ENCODE peak calls at places on chromosomes 13 and 19, in seven cellular contexts. One of them, this sample, is unnamed.

GRCh38 chr13:94121686-94122085 is 357.8 kb downstream of the DCT start:
- DNase-seq in HCT116: no peak
- DNase-seq in HepG2: no peak
- DNase-seq in SK-N-SH: no peak
- DNase-seq in GM12878: no peak
- DNase-seq in H1: no peak
- DNase-seq in K562: no peak
- DNase-seq in this sample: no peak

GRCh38 chr19:45681391-45682015 is 10.2 kb downstream of the SNRPD2 start:
- DNase-seq in H1: peak
- DNase-seq in K562: peak
- DNase-seq in SK-N-SH: peak
- DNase-seq in HepG2: peak
- DNase-seq in GM12878: no peak
- DNase-seq in HCT116: peak
- DNase-seq in this sample: peak

GRCh38 chr13:31998131-31998530 is 33.4 kb upstream of the FRY start:
- DNase-seq in SK-N-SH: no peak
- DNase-seq in H1: no peak
- DNase-seq in HepG2: no peak
- DNase-seq in GM12878: no peak
- DNase-seq in HCT116: no peak
- DNase-seq in K562: no peak
- DNase-seq in this sample: no peak

GRCh38 chr13:35648109-35648508 is 171.6 kb upstream of the MAB21L1 start:
- DNase-seq in GM12878: no peak
- DNase-seq in K562: no peak
- DNase-seq in SK-N-SH: no peak
- DNase-seq in HCT116: no peak
- DNase-seq in HepG2: no peak
- DNase-seq in H1: no peak
- DNase-seq in this sample: no peak

GRCh38 chr13:96338030-96338429 is 248.1 kb downstream of the HS6ST3 start:
- DNase-seq in H1: no peak
- DNase-seq in K562: no peak
- DNase-seq in GM12878: no peak
- DNase-seq in SK-N-SH: no peak
- DNase-seq in HepG2: no peak
- DNase-seq in HCT116: no peak
- DNase-seq in this sample: no peak

GRCh38 chr13:39347926-39348901 is 254.8 kb downstream of the LHFPL6 start:
- DNase-seq in GM12878: no peak
- DNase-seq in HepG2: no peak
- DNase-seq in K562: no peak
- DNase-seq in H1: peak
- DNase-seq in HCT116: no peak
- DNase-seq in SK-N-SH: no peak
- DNase-seq in this sample: no peak

GRCh38 chr19:19119325-19120237 is 18.7 kb downstream of the TMEM161A start:
- DNase-seq in SK-N-SH: no peak
- DNase-seq in K562: no peak
- DNase-seq in GM12878: no peak
- DNase-seq in HepG2: no peak
- DNase-seq in H1: no peak
- DNase-seq in HCT116: no peak
- DNase-seq in this sample: no peak

GRCh38 chr13:75635621-75636338 is at the start of gene LMO7:
- DNase-seq in GM12878: no peak
- DNase-seq in H1: peak
- DNase-seq in K562: peak
- DNase-seq in HCT116: no peak
- DNase-seq in SK-N-SH: peak
- DNase-seq in HepG2: peak
- DNase-seq in this sample: peak

GRCh38 chr19:34596115-34596514 is 80.8 kb downstream of the SCGB2B2 start:
- DNase-seq in GM12878: no peak
- DNase-seq in SK-N-SH: no peak
- DNase-seq in K562: no peak
- DNase-seq in H1: no peak
- DNase-seq in HepG2: no peak
- DNase-seq in HCT116: no peak
- DNase-seq in this sample: no peak

GRCh38 chr19:44628793-44629192 is 14.9 kb upstream of the PVR start:
- DNase-seq in HCT116: no peak
- DNase-seq in GM12878: no peak
- DNase-seq in HepG2: no peak
- DNase-seq in K562: no peak
- DNase-seq in SK-N-SH: no peak
- DNase-seq in H1: no peak
- DNase-seq in this sample: no peak

GRCh38 chr13:40589285-40590109 is 76.9 kb downstream of the FOXO1 start:
- DNase-seq in K562: no peak
- DNase-seq in H1: no peak
- DNase-seq in HepG2: peak
- DNase-seq in HCT116: no peak
- DNase-seq in SK-N-SH: no peak
- DNase-seq in GM12878: peak
- DNase-seq in this sample: no peak

GRCh38 chr19:19613456-19613855 is 5.0 kb downstream of the PBX4 start:
- DNase-seq in K562: no peak
- DNase-seq in HCT116: peak
- DNase-seq in SK-N-SH: no peak
- DNase-seq in HepG2: no peak
- DNase-seq in H1: no peak
- DNase-seq in GM12878: no peak
- DNase-seq in this sample: no peak

GRCh38 chr19:49559928-49560327 is 20.4 kb downstream of the NOSIP start:
- DNase-seq in GM12878: no peak
- DNase-seq in HCT116: no peak
- DNase-seq in HepG2: no peak
- DNase-seq in H1: no peak
- DNase-seq in SK-N-SH: no peak
- DNase-seq in K562: no peak
- DNase-seq in this sample: no peak

GRCh38 chr13:113660066-113660465 is 2.1 kb upstream of the ATP4B start:
- DNase-seq in H1: no peak
- DNase-seq in HCT116: no peak
- DNase-seq in GM12878: no peak
- DNase-seq in K562: no peak
- DNase-seq in HepG2: no peak
- DNase-seq in SK-N-SH: no peak
- DNase-seq in this sample: no peak

GRCh38 chr19:4598712-4599111 is 39.2 kb upstream of the SEMA6B start:
- DNase-seq in HCT116: no peak
- DNase-seq in HepG2: no peak
- DNase-seq in H1: peak
- DNase-seq in SK-N-SH: no peak
- DNase-seq in K562: no peak
- DNase-seq in GM12878: no peak
- DNase-seq in this sample: no peak

GRCh38 chr13:43245374-43245964 is 222.1 kb downstream of the DNAJC15 start:
- DNase-seq in GM12878: no peak
- DNase-seq in SK-N-SH: no peak
- DNase-seq in H1: no peak
- DNase-seq in K562: no peak
- DNase-seq in HepG2: no peak
- DNase-seq in HCT116: no peak
- DNase-seq in this sample: no peak

GRCh38 chr13:39910041-39910440 is 254.6 kb downstream of the COG6 start:
- DNase-seq in K562: no peak
- DNase-seq in GM12878: no peak
- DNase-seq in SK-N-SH: no peak
- DNase-seq in HepG2: no peak
- DNase-seq in HCT116: no peak
- DNase-seq in H1: no peak
- DNase-seq in this sample: no peak

GRCh38 chr19:46355234-46355990 is 8.5 kb downstream of the PPP5C start:
- DNase-seq in H1: no peak
- DNase-seq in GM12878: no peak
- DNase-seq in K562: peak
- DNase-seq in SK-N-SH: no peak
- DNase-seq in HepG2: peak
- DNase-seq in HCT116: no peak
- DNase-seq in this sample: no peak

GRCh38 chr13:112926993-112927392 is 42.0 kb upstream of the MCF2L start:
- DNase-seq in H1: no peak
- DNase-seq in K562: no peak
- DNase-seq in HepG2: no peak
- DNase-seq in GM12878: no peak
- DNase-seq in HCT116: no peak
- DNase-seq in SK-N-SH: no peak
- DNase-seq in this sample: no peak

GRCh38 chr19:20313894-20314293 is 146.9 kb downstream of the ZNF486 start:
- DNase-seq in K562: no peak
- DNase-seq in HCT116: no peak
- DNase-seq in GM12878: no peak
- DNase-seq in H1: no peak
- DNase-seq in HepG2: no peak
- DNase-seq in SK-N-SH: no peak
- DNase-seq in this sample: no peak

GRCh38 chr13:49421391-49421790 is 22.5 kb downstream of the CAB39L start:
- DNase-seq in H1: peak
- DNase-seq in HepG2: peak
- DNase-seq in GM12878: peak
- DNase-seq in K562: peak
- DNase-seq in HCT116: peak
- DNase-seq in SK-N-SH: no peak
- DNase-seq in this sample: no peak

GRCh38 chr13:30863231-30863630 is 42.8 kb upstream of the MEDAG start:
- DNase-seq in GM12878: no peak
- DNase-seq in K562: no peak
- DNase-seq in H1: no peak
- DNase-seq in SK-N-SH: no peak
- DNase-seq in HCT116: no peak
- DNase-seq in HepG2: no peak
- DNase-seq in this sample: no peak

GRCh38 chr19:16118489-16119033 is 6.9 kb downstream of the RAB8A start:
- DNase-seq in GM12878: peak
- DNase-seq in HepG2: no peak
- DNase-seq in H1: no peak
- DNase-seq in HCT116: no peak
- DNase-seq in K562: no peak
- DNase-seq in SK-N-SH: no peak
- DNase-seq in this sample: no peak
- TF ChIP-seq JUND in GM12878: peak
- TF ChIP-seq JUND in HepG2: no peak
- TF ChIP-seq JUND in H1: no peak
- TF ChIP-seq JUND in HCT116: no peak
- TF ChIP-seq JUND in K562: no peak
- TF ChIP-seq JUND in SK-N-SH: no peak
- TF ChIP-seq JUND in this sample: no peak

GRCh38 chr19:3039641-3040077 is 10.6 kb upstream of the TLE2 start:
- DNase-seq in HCT116: peak
- DNase-seq in HepG2: peak
- DNase-seq in K562: no peak
- DNase-seq in GM12878: no peak
- DNase-seq in SK-N-SH: no peak
- DNase-seq in H1: no peak
- DNase-seq in this sample: no peak
- TF ChIP-seq JUND in HCT116: no peak
- TF ChIP-seq JUND in HepG2: no peak
- TF ChIP-seq JUND in K562: no peak
- TF ChIP-seq JUND in GM12878: no peak
- TF ChIP-seq JUND in SK-N-SH: no peak
- TF ChIP-seq JUND in H1: no peak
- TF ChIP-seq JUND in this sample: no peak

GRCh38 chr19:30253581-30253996 is 118.6 kb upstream of the ZNF536 start:
- DNase-seq in SK-N-SH: peak
- DNase-seq in H1: no peak
- DNase-seq in GM12878: no peak
- DNase-seq in HCT116: no peak
- DNase-seq in HepG2: no peak
- DNase-seq in K562: no peak
- DNase-seq in this sample: no peak
- TF ChIP-seq JUND in SK-N-SH: no peak
- TF ChIP-seq JUND in H1: no peak
- TF ChIP-seq JUND in GM12878: no peak
- TF ChIP-seq JUND in HCT116: no peak
- TF ChIP-seq JUND in HepG2: no peak
- TF ChIP-seq JUND in K562: no peak
- TF ChIP-seq JUND in this sample: no peak

DNA sequence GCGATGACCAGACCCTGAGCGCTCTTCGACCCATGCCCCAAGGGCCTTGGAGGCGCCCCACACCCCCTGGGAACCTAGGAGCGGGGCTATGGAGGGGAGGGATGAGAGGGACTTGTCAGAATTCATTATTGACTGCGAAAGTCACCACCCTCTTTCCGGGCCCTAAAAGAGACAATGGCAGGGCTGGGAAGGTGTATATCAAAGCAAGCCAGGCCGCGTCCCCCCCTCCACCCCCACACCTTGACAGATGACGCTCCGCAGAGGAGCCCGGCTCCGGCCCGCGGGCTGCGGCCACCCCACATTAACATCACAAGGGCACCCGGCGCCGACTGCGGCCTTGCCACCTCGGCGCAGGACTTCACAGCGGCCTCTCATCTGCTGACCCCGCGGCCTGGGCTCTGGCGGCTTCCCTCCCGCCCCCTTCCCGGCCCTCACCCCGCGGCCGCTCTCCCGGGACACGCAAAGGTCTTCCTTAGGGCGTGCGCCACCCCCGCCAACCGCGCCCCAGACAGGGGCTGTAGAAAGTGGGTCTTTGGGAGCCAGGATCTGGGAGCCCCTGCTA is 2.4 kb downstream of the CDX2 start:
- DNase-seq in GM12878: no peak
- DNase-seq in HCT116: no peak
- DNase-seq in H1: peak
- DNase-seq in K562: no peak
- DNase-seq in HepG2: no peak
- DNase-seq in SK-N-SH: peak
- DNase-seq in this sample: no peak
- TF ChIP-seq JUND in GM12878: no peak
- TF ChIP-seq JUND in HCT116: no peak
- TF ChIP-seq JUND in H1: no peak
- TF ChIP-seq JUND in K562: no peak
- TF ChIP-seq JUND in HepG2: no peak
- TF ChIP-seq JUND in SK-N-SH: no peak
- TF ChIP-seq JUND in this sample: no peak

DNA sequence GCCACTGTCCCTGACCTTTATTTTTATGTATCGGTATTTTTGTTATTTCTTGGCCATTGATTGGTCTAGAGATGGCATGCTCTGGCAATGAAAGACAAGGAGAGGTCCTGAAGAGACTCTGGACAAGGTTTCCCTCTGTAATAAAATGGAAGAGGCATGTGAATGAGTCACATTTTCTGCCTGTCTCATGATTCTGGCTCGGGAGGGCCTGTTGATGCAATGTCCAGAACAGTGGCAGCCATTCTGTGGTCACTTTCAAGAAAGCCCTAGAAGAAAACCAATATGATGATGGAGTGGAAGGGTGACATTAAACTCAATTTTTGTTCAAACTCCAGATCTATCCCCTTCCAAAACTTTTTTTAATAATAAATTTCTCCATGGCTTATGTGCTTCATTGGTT is 2.0 kb upstream of the FPR3 start:
- DNase-seq in HCT116: no peak
- DNase-seq in SK-N-SH: no peak
- DNase-seq in H1: no peak
- DNase-seq in GM12878: no peak
- DNase-seq in HepG2: no peak
- DNase-seq in K562: no peak
- DNase-seq in this sample: no peak
- TF ChIP-seq JUND in HCT116: no peak
- TF ChIP-seq JUND in SK-N-SH: no peak
- TF ChIP-seq JUND in H1: no peak
- TF ChIP-seq JUND in GM12878: no peak
- TF ChIP-seq JUND in HepG2: no peak
- TF ChIP-seq JUND in K562: no peak
- TF ChIP-seq JUND in this sample: no peak

This sample was measured in T47D.